ENCODE peak calls at places on chromosomes 11 and 22, in ten cellular contexts. B is esophagus muscularis mucosa; H is RWPE2; O is CD4-positive, alpha-beta memory T cell; V is heart right ventricle; Y is naive thymus-derived CD4-positive, alpha-beta T cell; K is BJ; P is K562; D is heart left ventricle; G is mucosa of descending colon. R is an unnamed sample.

GRCh38 chr11:71326328-71326940 is 74.1 kb upstream of the SHANK2 start:
- DNase-seq in D (no peak), H (peak; percentile 32), O (no peak), V (no peak), P (no peak), B (no peak), Y (no peak), G (no peak), K (no peak), R (no peak)

GRCh38 chr11:110828086-110828485 is 115.8 kb upstream of the ARHGAP20 start:
- DNase-seq in G (no peak), B (no peak), O (no peak), D (no peak), H (no peak), V (no peak), Y (no peak), K (no peak), P (no peak), R (no peak)

GRCh38 chr11:67629386-67630229 is at the start of gene NUDT8:
- DNase-seq in H (peak; percentile 73), B (no peak), O (peak; percentile 88), G (peak; percentile 92), K (no peak), P (peak; percentile 95), D (peak; percentile 87), Y (peak; percentile 89), V (peak; percentile 71), R (peak; percentile 87)

GRCh38 chr22:35844886-35845285 is 127.2 kb downstream of the APOL5 start:
- DNase-seq in B (no peak), H (no peak), O (no peak), Y (no peak), D (no peak), V (no peak), G (no peak), P (no peak), K (no peak), R (no peak)

GRCh38 chr11:898160-898517 is 12.5 kb downstream of the CHID1 start:
- DNase-seq in K (no peak), G (no peak), B (no peak), H (no peak), P (peak; percentile 34), D (no peak), V (no peak), Y (no peak), O (peak; percentile 10), R (no peak)

GRCh38 chr11:6397636-6398035 is 7.4 kb downstream of the SMPD1 start:
- DNase-seq in D (no peak), K (no peak), O (no peak), B (no peak), H (no peak), G (no peak), Y (no peak), V (no peak), P (no peak), R (no peak)

GRCh38 chr11:64747961-64748715 is 4.2 kb upstream of the RASGRP2 start:
- DNase-seq in V (no peak), B (no peak), P (no peak), D (no peak), K (peak; percentile 78), H (no peak), G (no peak), Y (no peak), O (no peak), R (no peak)

GRCh38 chr22:26857169-26857568 is 199.8 kb downstream of the MIAT start:
- DNase-seq in O (no peak), D (no peak), G (no peak), H (no peak), P (no peak), Y (no peak), B (peak; percentile 77), V (no peak), K (no peak), R (no peak)

GRCh38 chr11:97722065-97722464 is 1298.7 kb upstream of the CNTN5 start:
- DNase-seq in D (peak; percentile 66), P (no peak), G (no peak), H (peak; percentile 84), O (no peak), B (no peak), K (no peak), V (no peak), Y (no peak), R (no peak)

GRCh38 chr11:19253149-19253540 is 12.4 kb upstream of the E2F8 start:
- DNase-seq in G (peak; percentile 58), O (no peak), P (no peak), V (no peak), Y (no peak), H (no peak), B (peak; percentile 89), D (no peak), K (no peak), R (no peak)

GRCh38 chr11:78212586-78213371 is 24.1 kb downstream of the USP35 start:
- DNase-seq in P (no peak), O (no peak), G (no peak), Y (no peak), D (peak; percentile 38), B (no peak), V (no peak), K (peak; percentile 11), H (no peak), R (no peak)

DNA sequence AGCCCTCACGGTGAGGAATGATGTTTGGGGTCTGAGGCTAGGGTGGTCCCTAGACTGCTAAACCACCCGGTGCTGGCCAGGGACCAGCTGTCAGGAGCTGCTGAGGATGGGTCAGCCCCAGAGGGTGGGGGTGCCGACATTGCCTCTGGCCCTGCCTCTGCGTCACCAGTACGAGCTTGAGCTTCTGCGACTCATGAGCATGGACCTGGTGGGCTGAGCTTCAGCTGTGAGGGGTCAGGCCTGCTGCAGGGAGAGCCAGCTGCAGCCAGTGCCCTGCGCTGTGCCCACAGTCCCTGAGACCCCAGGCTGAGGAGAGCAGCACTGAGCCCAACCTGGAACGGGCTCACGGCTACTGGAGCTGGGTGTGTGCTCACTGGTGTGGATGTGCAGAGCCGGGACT is 7.0 kb downstream of the DERL3 start:
- DNase-seq in B (no peak), V (no peak), K (no peak), H (peak; percentile 49), G (peak; percentile 8), O (no peak), P (no peak), D (peak; percentile 24), Y (no peak), R (no peak)
- H3K4me3 ChIP-seq in B (no peak overlapping the region), V (no peak overlapping the region), K (no peak overlapping the region), H (no peak overlapping the region), G (no peak overlapping the region), O (no peak overlapping the region), P (no peak overlapping the region), D (no peak overlapping the region), Y (no peak overlapping the region), R (no peak overlapping the region)

GRCh38 chr22:21592422-21592821 is 24.9 kb downstream of the UBE2L3 start:
- DNase-seq in Y (no peak), K (no peak), G (no peak), D (no peak), V (no peak), P (no peak), O (no peak), H (no peak), B (no peak), R (no peak)
- H3K36me3 ChIP-seq in Y (peaks cover 38% of the 10 kb centered on the region), K (peaks cover 18% of the 10 kb centered on the region), G (no peaks in the 10 kb centered on the region), D (peaks cover 48% of the 10 kb centered on the region), V (peaks cover 21% of the 10 kb centered on the region), P (peaks cover 87% of the 10 kb centered on the region), O (peaks cover 29% of the 10 kb centered on the region), H (peaks cover 46% of the 10 kb centered on the region), B (peaks cover 52% of the 10 kb centered on the region), R (peaks cover 32% of the 10 kb centered on the region)

GRCh38 chr11:60845338-60845737 is 3.4 kb downstream of the CCDC86 start:
- DNase-seq in V (no peak), Y (no peak), D (no peak), B (no peak), H (no peak), G (no peak), O (no peak), K (no peak), P (no peak), R (no peak)

GRCh38 chr11:60841797-60842687 is at the start of gene CCDC86:
- DNase-seq in P (peak; percentile 98), O (peak; percentile 97), G (peak; percentile 99), Y (peak; percentile 99), H (peak; percentile 92), K (peak; percentile 62), D (peak; percentile 97), B (peak; percentile 100), V (peak; percentile 97), R (peak; percentile 98)

GRCh38 chr11:60844870-60845221 is 2.9 kb downstream of the CCDC86 start:
- DNase-seq in Y (no peak), V (no peak), G (no peak), B (no peak), H (no peak), D (no peak), P (no peak), O (no peak), K (no peak), R (no peak)

GRCh38 chr11:60842688-60843605 is 1.0 kb downstream of the CCDC86 start:
- DNase-seq in K (no peak), V (no peak), H (no peak), G (no peak), O (no peak), P (no peak), D (no peak), Y (peak; percentile 4), B (no peak), R (no peak)

DNA sequence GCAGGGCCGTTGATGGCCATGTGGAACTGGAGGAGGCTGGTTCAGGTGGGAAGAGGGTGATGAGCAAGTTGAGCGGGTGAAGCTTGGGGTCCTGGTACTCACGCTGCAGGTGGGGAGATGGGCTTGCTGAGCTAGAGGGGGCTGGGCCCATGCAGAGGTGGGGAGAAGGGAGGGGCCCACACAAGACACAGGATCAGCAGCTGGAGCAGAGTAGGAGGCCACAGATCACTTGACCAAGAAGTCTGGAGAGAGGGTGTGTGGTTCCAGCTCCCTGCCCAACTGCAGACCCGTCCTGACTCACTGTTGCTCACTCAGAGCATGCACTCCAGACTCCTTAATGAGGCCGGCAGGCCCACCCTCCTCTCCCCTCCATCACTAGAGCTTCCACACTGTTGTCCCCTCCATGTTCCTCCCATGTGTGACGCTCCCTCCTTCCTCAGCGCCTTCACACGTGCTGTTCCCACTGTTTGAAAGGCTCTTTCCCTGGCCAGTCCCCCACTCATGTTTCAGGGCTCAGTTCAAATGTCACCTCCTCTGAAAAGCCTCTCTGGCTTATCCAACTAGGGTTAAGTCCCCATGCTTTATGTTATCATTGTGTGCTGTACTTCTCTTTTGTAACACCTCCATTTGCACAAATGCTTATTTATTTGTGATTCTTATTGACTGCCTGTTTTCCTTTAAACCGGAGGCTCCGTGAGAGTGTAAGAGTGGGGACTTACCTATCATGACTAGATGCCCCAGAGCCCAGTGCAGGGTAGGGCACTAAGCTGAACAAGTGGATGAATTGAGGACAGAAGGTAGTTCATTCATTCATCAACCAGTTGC is 2.3 kb downstream of the CCDC86 start:
- DNase-seq in Y (no peak), O (no peak), D (no peak), P (peak; percentile 52), B (no peak), H (no peak), V (no peak), G (no peak), K (no peak), R (no peak)
- H3K4me3 ChIP-seq in Y (peak overlapping the region; percentile 93), O (no peak overlapping the region), D (peak overlapping the region; percentile 75), P (peak overlapping the region; percentile 74), B (peak overlapping the region; percentile 68), H (peak overlapping the region; percentile 80), V (peak overlapping the region; percentile 91), G (no peak overlapping the region), K (peak overlapping the region; percentile 16), R (peak overlapping the region; percentile 85)

DNA sequence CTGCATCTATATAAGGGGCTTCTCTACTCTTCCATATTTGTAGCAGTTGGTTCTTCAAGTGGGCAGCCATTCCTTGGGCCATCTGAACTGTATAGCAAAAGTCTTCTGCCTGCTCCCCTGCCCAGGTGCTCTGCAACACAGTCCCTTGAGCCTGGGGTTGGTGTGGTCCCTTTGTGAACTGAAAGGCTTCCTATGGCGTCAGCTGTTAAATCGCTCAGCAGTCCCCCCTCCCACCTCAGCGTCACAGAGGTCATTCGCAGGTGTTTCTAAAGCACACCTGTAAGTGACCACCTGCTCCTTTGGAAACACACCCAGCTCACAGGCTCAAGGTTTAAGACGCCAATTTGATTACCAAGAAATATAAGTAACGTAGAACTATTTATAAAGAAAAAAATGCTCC is 37.0 kb downstream of the CYB5R2 start:
- DNase-seq in V (no peak), K (no peak), B (no peak), Y (no peak), O (no peak), G (no peak), H (no peak), P (no peak), D (no peak), R (no peak)
- H3K36me3 ChIP-seq in V (peaks cover 41% of the 10 kb centered on the region), K (peaks cover 16% of the 10 kb centered on the region), B (peaks cover 85% of the 10 kb centered on the region), Y (peaks cover 58% of the 10 kb centered on the region), O (no peaks in the 10 kb centered on the region), G (peaks cover 3% of the 10 kb centered on the region), H (no peaks in the 10 kb centered on the region), P (no peaks in the 10 kb centered on the region), D (peaks cover 77% of the 10 kb centered on the region), R (peaks cover 59% of the 10 kb centered on the region)

R was measured in right atrium auricular region.